ENCODE peak calls at places on chromosomes 3 and 15, in four cellular contexts. P is A549, N is GM23338, V is GM12878. W is an unnamed sample.

GRCh38 chr3:171266034-171266805 is 194.0 kb downstream of the TNIK start:
- DNase-seq in P (no peak), N (no peak), V (no peak), W (no peak)

GRCh38 chr3:195195321-195196209 is 75.4 kb downstream of the XXYLT1 start:
- DNase-seq in P (no peak), N (peak; percentile 78), V (no peak), W (no peak)

GRCh38 chr3:8301977-8302589 is 199.5 kb upstream of the LMCD1 start:
- DNase-seq in P (peak; percentile 33), N (peak; percentile 75), V (no peak), W (peak; percentile 31)

GRCh38 chr3:161500057-161500836 is 3.6 kb downstream of the OTOL1 start:
- DNase-seq in P (no peak), N (no peak), V (no peak), W (peak; percentile 1)

GRCh38 chr3:29668728-29669127 is 387.9 kb downstream of the RBMS3 start:
- DNase-seq in P (no peak), N (peak; percentile 27), V (no peak), W (no peak)

GRCh38 chr3:52388348-52388821 is 56.5 kb downstream of the SEMA3G start:
- DNase-seq in P (no peak), N (peak; percentile 80), V (no peak), W (no peak)

GRCh38 chr3:30548605-30549004 is 57.8 kb upstream of the TGFBR2 start:
- DNase-seq in P (no peak), N (peak; percentile 59), V (no peak), W (no peak)

GRCh38 chr15:67878647-67879293 is 38.9 kb upstream of the RNU6-1 start:
- DNase-seq in P (no peak), N (no peak), V (no peak), W (no peak)

GRCh38 chr3:112640864-112641751 is at the start of gene CCDC80:
- DNase-seq in P (peak; percentile 75), N (peak; percentile 44), V (no peak), W (no peak)

GRCh38 chr15:92801774-92802464 is 98.2 kb upstream of the CHD2 start:
- DNase-seq in P (no peak), N (no peak), V (no peak), W (peak; percentile 14)
- TF ChIP-seq JUNB in P (no peak), N (no peak), V (no peak), W (no peak)

GRCh38 chr15:74196175-74196574 is 6.4 kb downstream of the STRA6 start:
- DNase-seq in P (peak; percentile 55), N (no peak), V (no peak), W (peak; percentile 43)
- TF ChIP-seq JUNB in P (peak; percentile 42), N (no peak), V (no peak), W (no peak)

DNA sequence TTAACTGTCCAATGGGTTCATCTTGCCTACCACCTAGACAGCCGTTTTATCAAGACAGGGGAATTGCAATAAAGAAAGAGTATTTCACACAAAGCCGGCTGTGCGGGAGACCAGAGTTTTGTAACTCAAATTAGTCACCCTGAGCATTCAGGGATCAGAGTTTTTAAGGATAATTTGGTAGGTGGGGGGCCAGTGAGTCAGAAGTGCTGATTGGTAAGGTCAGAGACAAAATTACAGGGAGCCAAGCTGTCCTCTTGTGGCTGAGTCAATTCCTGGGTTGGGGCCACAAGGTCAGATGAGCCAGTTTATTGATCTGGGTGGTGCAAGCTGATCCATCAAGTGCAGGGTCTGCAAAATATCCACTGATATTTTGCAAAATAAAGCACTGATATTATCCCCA is 29.9 kb upstream of the GPD1L start:
- DNase-seq in P (no peak), N (no peak), V (no peak), W (no peak)
- TF ChIP-seq JUNB in P (peak; percentile 13), N (no peak), V (no peak), W (no peak)

GRCh38 chr3:127445581-127446368 is 144.8 kb downstream of the TPRA1 start:
- DNase-seq in P (no peak), N (no peak), V (no peak), W (no peak)
- TF ChIP-seq JUNB in P (no peak), N (no peak), V (no peak), W (no peak)

GRCh38 chr3:7190094-7190493 is 329.2 kb downstream of the GRM7 start:
- DNase-seq in P (no peak), N (no peak), V (no peak), W (no peak)

GRCh38 chr3:7188551-7188950 is 327.6 kb downstream of the GRM7 start:
- DNase-seq in P (no peak), N (no peak), V (no peak), W (no peak)

GRCh38 chr3:7195934-7196333 is 335.0 kb downstream of the GRM7 start:
- DNase-seq in P (no peak), N (no peak), V (no peak), W (no peak)

GRCh38 chr3:7193271-7193670 is 332.4 kb downstream of the GRM7 start:
- DNase-seq in P (no peak), N (no peak), V (no peak), W (no peak)

DNA sequence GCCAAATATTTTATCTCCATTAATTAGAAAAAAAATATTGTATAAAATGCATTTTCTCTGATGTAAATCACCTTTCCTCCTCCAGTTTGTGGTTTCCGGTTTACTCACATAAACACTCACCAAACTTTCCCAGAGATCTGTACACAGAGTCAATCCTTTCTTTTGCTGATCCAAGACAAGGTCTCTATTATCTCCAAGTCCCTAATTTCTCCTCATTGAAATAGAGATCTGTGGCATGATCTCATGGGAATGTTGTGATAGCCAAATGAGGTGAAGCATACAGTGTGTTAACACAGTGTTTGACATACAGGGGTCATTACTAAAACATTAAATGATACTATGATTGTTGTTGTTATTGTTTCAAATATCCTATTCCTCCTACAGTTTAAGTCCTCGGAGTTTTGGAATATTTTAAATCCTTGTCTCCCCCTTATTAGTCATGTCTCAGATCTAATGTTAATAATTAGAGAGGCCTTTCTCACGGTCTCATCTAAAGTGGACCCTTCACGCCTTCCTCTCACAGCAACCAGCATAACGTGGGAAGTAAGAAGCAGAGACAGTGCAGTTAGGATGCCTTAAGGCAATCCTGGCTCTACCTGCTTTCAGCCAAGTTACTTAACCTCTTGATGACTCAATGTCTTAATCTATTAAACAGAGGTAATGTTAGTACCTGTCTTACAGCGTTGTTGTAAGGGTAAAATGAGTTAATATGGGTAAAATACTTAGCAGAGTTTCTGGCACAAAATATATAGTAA is 333.3 kb downstream of the GRM7 start:
- DNase-seq in P (no peak), N (no peak), V (no peak), W (no peak)
- TF ChIP-seq JUNB in P (no peak), N (no peak), V (no peak), W (no peak)

W was measured in HepG2.